ENCODE peak calls at places on chromosomes 13 and 19, in five cellular contexts. One of them, this sample, is unnamed. For H3K4me1, the result is how much of the 10 kb centered on the place peaks cover.

GRCh38 chr13:49219647-49220034 is 497 bp upstream of the MLNR start:
- DNase-seq in breast epithelium: no peak
- DNase-seq in fibroblast of lung: no peak
- DNase-seq in hepatocyte: no peak
- DNase-seq in adrenal gland: no peak
- DNase-seq in this sample: no peak

GRCh38 chr13:22168437-22168836 is 497.6 kb downstream of the FGF9 start:
- DNase-seq in breast epithelium: no peak
- DNase-seq in fibroblast of lung: no peak
- DNase-seq in hepatocyte: no peak
- DNase-seq in adrenal gland: no peak
- DNase-seq in this sample: no peak

GRCh38 chr19:2273356-2274184 is 8.4 kb downstream of the PEAK3 start:
- DNase-seq in breast epithelium: peak
- DNase-seq in fibroblast of lung: peak
- DNase-seq in hepatocyte: peak
- DNase-seq in adrenal gland: peak
- DNase-seq in this sample: no peak

GRCh38 chr19:46618670-46619231 is 6.1 kb downstream of the PTGIR start:
- DNase-seq in breast epithelium: no peak
- DNase-seq in fibroblast of lung: peak
- DNase-seq in hepatocyte: no peak
- DNase-seq in adrenal gland: no peak
- DNase-seq in this sample: no peak

GRCh38 chr13:31067416-31068118 is 94.1 kb downstream of the HSPH1 start:
- DNase-seq in breast epithelium: no peak
- DNase-seq in fibroblast of lung: peak
- DNase-seq in hepatocyte: no peak
- DNase-seq in adrenal gland: no peak
- DNase-seq in this sample: no peak

GRCh38 chr19:43719918-43720317 is 4.0 kb downstream of the IRGC start:
- DNase-seq in breast epithelium: no peak
- DNase-seq in fibroblast of lung: no peak
- DNase-seq in hepatocyte: no peak
- DNase-seq in adrenal gland: no peak
- DNase-seq in this sample: no peak

GRCh38 chr13:91579320-91579719 is 180.9 kb downstream of the GPC5 start:
- DNase-seq in breast epithelium: no peak
- DNase-seq in fibroblast of lung: no peak
- DNase-seq in hepatocyte: no peak
- DNase-seq in adrenal gland: no peak
- DNase-seq in this sample: no peak

GRCh38 chr13:50379584-50379983 is 364.3 kb downstream of the KCNRG start:
- DNase-seq in breast epithelium: no peak
- DNase-seq in fibroblast of lung: no peak
- DNase-seq in hepatocyte: no peak
- DNase-seq in adrenal gland: no peak
- DNase-seq in this sample: no peak

GRCh38 chr13:73464758-73465628 is 406.2 kb downstream of the KLF5 start:
- DNase-seq in breast epithelium: no peak
- DNase-seq in fibroblast of lung: no peak
- DNase-seq in hepatocyte: peak
- DNase-seq in adrenal gland: no peak
- DNase-seq in this sample: no peak

GRCh38 chr19:2612619-2613249 is 89.8 kb downstream of the GNG7 start:
- DNase-seq in breast epithelium: no peak
- DNase-seq in fibroblast of lung: no peak
- DNase-seq in hepatocyte: no peak
- DNase-seq in adrenal gland: no peak
- DNase-seq in this sample: no peak

GRCh38 chr19:38842439-38843174 is 7.2 kb downstream of the HNRNPL start:
- DNase-seq in breast epithelium: no peak
- DNase-seq in fibroblast of lung: no peak
- DNase-seq in hepatocyte: no peak
- DNase-seq in adrenal gland: no peak
- DNase-seq in this sample: no peak

GRCh38 chr19:18340237-18340989 is at the start of gene PGPEP1:
- DNase-seq in breast epithelium: peak
- DNase-seq in fibroblast of lung: peak
- DNase-seq in hepatocyte: peak
- DNase-seq in adrenal gland: peak
- DNase-seq in this sample: peak

GRCh38 chr13:40969169-40969901 is 49.8 kb downstream of the ELF1 start:
- DNase-seq in breast epithelium: no peak
- DNase-seq in fibroblast of lung: no peak
- DNase-seq in hepatocyte: no peak
- DNase-seq in adrenal gland: no peak
- DNase-seq in this sample: no peak

GRCh38 chr13:44815507-44816074 is 173.7 kb downstream of the NUFIP1 start:
- DNase-seq in breast epithelium: no peak
- DNase-seq in fibroblast of lung: peak
- DNase-seq in hepatocyte: peak
- DNase-seq in adrenal gland: peak
- DNase-seq in this sample: peak

GRCh38 chr19:584240-585001 is 5.3 kb upstream of the HCN2 start:
- DNase-seq in breast epithelium: no peak
- DNase-seq in fibroblast of lung: peak
- DNase-seq in hepatocyte: peak
- DNase-seq in adrenal gland: peak
- DNase-seq in this sample: no peak

GRCh38 chr13:94233401-94233800 is 246.1 kb downstream of the DCT start:
- DNase-seq in breast epithelium: no peak
- DNase-seq in fibroblast of lung: peak
- DNase-seq in hepatocyte: peak
- DNase-seq in adrenal gland: peak
- DNase-seq in this sample: no peak

GRCh38 chr19:30310806-30311121 is 61.4 kb upstream of the ZNF536 start:
- DNase-seq in breast epithelium: no peak
- DNase-seq in fibroblast of lung: no peak
- DNase-seq in hepatocyte: no peak
- DNase-seq in adrenal gland: no peak
- DNase-seq in this sample: no peak

GRCh38 chr13:27822873-27823311 is 30.6 kb downstream of the GSX1 start:
- DNase-seq in breast epithelium: no peak
- DNase-seq in fibroblast of lung: peak
- DNase-seq in hepatocyte: no peak
- DNase-seq in adrenal gland: no peak
- DNase-seq in this sample: no peak

GRCh38 chr13:30918662-30919405 is 12.8 kb downstream of the MEDAG start:
- DNase-seq in breast epithelium: no peak
- DNase-seq in fibroblast of lung: no peak
- DNase-seq in hepatocyte: no peak
- DNase-seq in adrenal gland: no peak
- DNase-seq in this sample: no peak

GRCh38 chr19:4624733-4625362 is 14.5 kb upstream of the TNFAIP8L1 start:
- DNase-seq in breast epithelium: no peak
- DNase-seq in fibroblast of lung: peak
- DNase-seq in hepatocyte: peak
- DNase-seq in adrenal gland: no peak
- DNase-seq in this sample: peak
- TF ChIP-seq CTCF in breast epithelium: no peak
- TF ChIP-seq CTCF in fibroblast of lung: no peak
- TF ChIP-seq CTCF in hepatocyte: peak
- TF ChIP-seq CTCF in adrenal gland: no peak
- TF ChIP-seq CTCF in this sample: peak

GRCh38 chr19:40280608-40281221 is 4.4 kb downstream of the AKT2 start:
- DNase-seq in breast epithelium: no peak
- DNase-seq in fibroblast of lung: no peak
- DNase-seq in hepatocyte: peak
- DNase-seq in adrenal gland: peak
- DNase-seq in this sample: no peak
- H3K4me1 ChIP-seq in breast epithelium: under half
- H3K4me1 ChIP-seq in fibroblast of lung: under half
- H3K4me1 ChIP-seq in hepatocyte: half or more
- H3K4me1 ChIP-seq in adrenal gland: half or more
- H3K4me1 ChIP-seq in this sample: under half

GRCh38 chr19:35265126-35265995 is 3.4 kb upstream of the USF2 start:
- DNase-seq in breast epithelium: peak
- DNase-seq in fibroblast of lung: no peak
- DNase-seq in hepatocyte: no peak
- DNase-seq in adrenal gland: peak
- DNase-seq in this sample: no peak
- H3K4me3 ChIP-seq in breast epithelium: no peak
- H3K4me3 ChIP-seq in fibroblast of lung: no peak
- H3K4me3 ChIP-seq in hepatocyte: no peak
- H3K4me3 ChIP-seq in adrenal gland: no peak
- H3K4me3 ChIP-seq in this sample: no peak

DNA sequence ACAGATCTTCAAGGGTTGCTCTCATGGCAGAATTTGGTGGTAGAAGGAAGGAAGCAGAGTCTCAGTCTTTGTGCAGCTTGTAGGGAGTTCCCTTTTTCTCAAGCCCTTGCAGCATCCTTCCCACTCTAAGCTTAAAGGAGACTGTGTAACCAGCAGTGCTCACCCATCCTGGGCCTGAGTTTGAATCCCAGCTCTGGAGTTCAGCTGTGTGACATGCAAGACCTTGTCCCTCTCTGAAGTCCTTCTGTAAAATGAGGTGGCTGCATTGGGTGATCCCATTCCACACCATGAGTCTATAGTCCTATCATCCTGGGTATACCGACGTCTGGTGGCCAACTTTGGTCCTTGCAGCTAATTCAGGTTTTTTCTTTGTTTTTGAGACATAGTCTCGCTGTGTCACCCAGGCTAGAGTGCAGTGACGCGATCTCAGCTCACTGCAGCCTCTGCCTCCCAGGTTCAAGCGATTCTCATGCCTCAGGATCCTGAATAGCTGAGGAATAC is 9.8 kb downstream of the SIGLEC10 start:
- DNase-seq in breast epithelium: no peak
- DNase-seq in fibroblast of lung: peak
- DNase-seq in hepatocyte: peak
- DNase-seq in adrenal gland: peak
- DNase-seq in this sample: peak
- TF ChIP-seq CTCF in breast epithelium: no peak
- TF ChIP-seq CTCF in fibroblast of lung: peak
- TF ChIP-seq CTCF in hepatocyte: peak
- TF ChIP-seq CTCF in adrenal gland: peak
- TF ChIP-seq CTCF in this sample: peak